ENCODE peak calls at places on chromosomes 11 and 22, in six cellular contexts. One of them, this sample, is unnamed.

GRCh38 chr11:81497202-81497804 is 1236.4 kb downstream of the FAM181B start:
- DNase-seq in HCT116: peak; percentile 0
- DNase-seq in HepG2: peak; percentile 24
- DNase-seq in K562: peak; percentile 39
- DNase-seq in H1: no peak
- DNase-seq in GM12878: no peak
- DNase-seq in this sample: peak; percentile 24

GRCh38 chr11:103888541-103888951 is 147.9 kb upstream of the DDI1 start:
- DNase-seq in HCT116: no peak
- DNase-seq in HepG2: no peak
- DNase-seq in K562: no peak
- DNase-seq in H1: no peak
- DNase-seq in GM12878: no peak
- DNase-seq in this sample: peak; percentile 19

GRCh38 chr11:134560566-134561347 is 148.7 kb upstream of the B3GAT1 start:
- DNase-seq in HCT116: no peak
- DNase-seq in HepG2: no peak
- DNase-seq in K562: no peak
- DNase-seq in H1: peak; percentile 51
- DNase-seq in GM12878: no peak
- DNase-seq in this sample: no peak

GRCh38 chr11:47257178-47257517 is 648 bp upstream of the NR1H3 start:
- DNase-seq in HCT116: no peak
- DNase-seq in HepG2: no peak
- DNase-seq in K562: no peak
- DNase-seq in H1: no peak
- DNase-seq in GM12878: no peak
- DNase-seq in this sample: no peak

GRCh38 chr11:70727899-70728620 is 329.7 kb downstream of the CTTN start:
- DNase-seq in HCT116: no peak
- DNase-seq in HepG2: no peak
- DNase-seq in K562: no peak
- DNase-seq in H1: no peak
- DNase-seq in GM12878: no peak
- DNase-seq in this sample: no peak

GRCh38 chr11:43573233-43573632 is 107.3 kb upstream of the HSD17B12 start:
- DNase-seq in HCT116: peak; percentile 16
- DNase-seq in HepG2: peak; percentile 27
- DNase-seq in K562: peak; percentile 60
- DNase-seq in H1: peak; percentile 70
- DNase-seq in GM12878: no peak
- DNase-seq in this sample: no peak

GRCh38 chr11:7983832-7984590 is 3.1 kb upstream of the EIF3F start:
- DNase-seq in HCT116: no peak
- DNase-seq in HepG2: no peak
- DNase-seq in K562: no peak
- DNase-seq in H1: no peak
- DNase-seq in GM12878: no peak
- DNase-seq in this sample: no peak

GRCh38 chr22:43388420-43388851 is 23.4 kb upstream of the MPPED1 start:
- DNase-seq in HCT116: peak; percentile 41
- DNase-seq in HepG2: peak; percentile 55
- DNase-seq in K562: peak; percentile 62
- DNase-seq in H1: peak; percentile 97
- DNase-seq in GM12878: no peak
- DNase-seq in this sample: peak; percentile 69

GRCh38 chr11:115548878-115549528 is 44.8 kb upstream of the CADM1 start:
- DNase-seq in HCT116: no peak
- DNase-seq in HepG2: peak; percentile 95
- DNase-seq in K562: no peak
- DNase-seq in H1: peak; percentile 60
- DNase-seq in GM12878: no peak
- DNase-seq in this sample: peak; percentile 14

GRCh38 chr11:78220218-78221157 is 31.8 kb downstream of the USP35 start:
- DNase-seq in HCT116: no peak
- DNase-seq in HepG2: no peak
- DNase-seq in K562: no peak
- DNase-seq in H1: peak; percentile 23
- DNase-seq in GM12878: no peak
- DNase-seq in this sample: no peak

GRCh38 chr22:44393066-44393465 is 80.3 kb upstream of the SHISAL1 start:
- DNase-seq in HCT116: no peak
- DNase-seq in HepG2: no peak
- DNase-seq in K562: no peak
- DNase-seq in H1: no peak
- DNase-seq in GM12878: no peak
- DNase-seq in this sample: no peak

GRCh38 chr11:2789331-2789730 is 89.5 kb upstream of the KCNQ1OT1 start:
- DNase-seq in HCT116: no peak
- DNase-seq in HepG2: no peak
- DNase-seq in K562: no peak
- DNase-seq in H1: peak; percentile 42
- DNase-seq in GM12878: no peak
- DNase-seq in this sample: no peak

GRCh38 chr11:32497951-32498350 is 62.6 kb upstream of the WT1 start:
- DNase-seq in HCT116: no peak
- DNase-seq in HepG2: no peak
- DNase-seq in K562: no peak
- DNase-seq in H1: no peak
- DNase-seq in GM12878: no peak
- DNase-seq in this sample: no peak

DNA sequence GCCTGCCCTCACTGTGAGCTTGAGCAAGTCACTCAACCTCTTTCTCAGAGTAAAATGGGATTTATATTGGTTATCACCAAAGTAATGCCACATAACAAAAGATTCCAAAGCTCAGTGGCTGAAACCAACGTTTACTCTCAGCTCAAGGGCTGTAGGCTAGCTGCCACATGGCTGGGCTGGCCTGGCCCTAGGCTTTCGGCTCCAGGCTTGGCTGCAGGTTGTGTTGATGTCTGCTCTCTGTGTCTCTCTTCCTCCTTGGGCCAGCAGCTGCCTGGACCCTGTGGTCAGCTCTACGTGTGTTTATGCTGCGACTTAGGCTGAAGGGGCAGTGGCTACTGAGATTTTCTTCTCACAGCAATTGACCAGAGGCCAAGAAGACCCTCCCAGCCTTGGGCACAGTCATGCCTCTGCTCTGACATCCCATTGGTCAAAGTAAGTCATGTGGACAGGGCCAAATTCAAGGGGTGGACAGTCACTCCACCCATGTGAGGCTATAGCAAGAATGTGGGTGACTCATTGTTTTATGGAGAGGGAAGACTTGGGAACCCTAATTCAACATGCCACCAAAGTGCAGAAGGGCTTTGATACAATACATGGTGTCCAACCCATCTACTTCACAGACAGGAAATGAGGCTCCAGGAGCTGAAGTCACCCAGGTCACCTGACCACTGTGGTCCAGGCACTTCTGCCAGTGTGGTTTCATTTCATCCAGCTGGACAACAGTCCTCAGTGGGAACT is 90.6 kb downstream of the TSPAN18 start:
- DNase-seq in HCT116: no peak
- DNase-seq in HepG2: no peak
- DNase-seq in K562: no peak
- DNase-seq in H1: no peak
- DNase-seq in GM12878: no peak
- DNase-seq in this sample: no peak
- TF ChIP-seq MAX in HCT116: no peak
- TF ChIP-seq MAX in HepG2: no peak
- TF ChIP-seq MAX in K562: no peak
- TF ChIP-seq MAX in H1: no peak
- TF ChIP-seq MAX in GM12878: no peak
- TF ChIP-seq MAX in this sample: no peak

DNA sequence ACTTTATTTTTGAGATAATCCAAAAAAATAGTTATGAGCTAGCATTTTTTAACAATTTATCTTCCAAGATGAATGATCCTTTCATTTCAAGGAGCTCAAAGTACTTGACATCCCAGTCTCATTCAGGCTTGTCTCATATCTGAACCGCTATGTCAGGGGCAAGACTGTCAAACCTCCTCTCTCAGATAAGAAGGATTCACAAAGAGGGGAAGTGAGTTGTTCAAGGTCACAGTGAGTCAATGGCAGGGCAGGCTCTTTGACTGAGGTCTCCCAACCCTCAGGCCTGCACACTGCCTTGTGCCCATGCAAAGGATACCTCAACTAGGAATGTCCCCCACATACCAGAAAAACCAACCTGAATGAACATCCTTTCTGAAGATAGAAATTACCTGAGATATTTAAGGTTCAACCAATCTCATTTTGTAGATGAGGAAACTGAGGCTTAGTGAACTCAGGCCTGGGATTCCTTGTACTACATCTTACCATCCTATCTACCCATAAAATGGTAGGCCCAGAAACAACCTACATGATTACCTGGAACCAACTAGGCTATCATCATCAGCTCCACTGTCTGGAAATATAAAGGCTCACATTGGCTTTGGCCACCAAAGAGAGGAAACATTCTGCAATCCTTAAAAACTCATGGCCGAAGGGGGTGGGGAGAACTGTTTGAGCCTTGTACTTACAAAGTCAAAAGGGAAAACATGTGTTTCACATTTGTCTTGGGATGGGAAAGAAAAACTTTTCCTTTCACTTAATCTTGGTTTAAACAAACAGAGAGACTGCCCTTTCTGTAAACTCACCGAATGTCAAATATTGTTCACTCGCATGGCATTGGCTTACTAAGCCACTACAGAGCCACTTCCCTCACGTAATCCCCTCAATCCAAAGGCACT is 51.1 kb downstream of the LIF start:
- DNase-seq in HCT116: no peak
- DNase-seq in HepG2: peak; percentile 40
- DNase-seq in K562: peak; percentile 47
- DNase-seq in H1: no peak
- DNase-seq in GM12878: no peak
- DNase-seq in this sample: no peak
- TF ChIP-seq CEBPB in HCT116: no peak
- TF ChIP-seq CEBPB in HepG2: no peak
- TF ChIP-seq CEBPB in K562: no peak
- TF ChIP-seq CEBPB in H1: no peak
- TF ChIP-seq CEBPB in GM12878: no peak
- TF ChIP-seq CEBPB in this sample: no peak

GRCh38 chr11:72672839-72673238 is 1.4 kb downstream of the PDE2A start:
- DNase-seq in HCT116: no peak
- DNase-seq in HepG2: no peak
- DNase-seq in K562: no peak
- DNase-seq in H1: no peak
- DNase-seq in GM12878: no peak
- DNase-seq in this sample: no peak
- TF ChIP-seq CTCF in HCT116: no peak
- TF ChIP-seq CTCF in HepG2: no peak
- TF ChIP-seq CTCF in K562: no peak
- TF ChIP-seq CTCF in H1: no peak
- TF ChIP-seq CTCF in GM12878: no peak
- TF ChIP-seq CTCF in this sample: no peak

GRCh38 chr11:75422248-75423231 is 10.5 kb downstream of the KLHL35 start:
- DNase-seq in HCT116: no peak
- DNase-seq in HepG2: peak; percentile 86
- DNase-seq in K562: peak; percentile 75
- DNase-seq in H1: no peak
- DNase-seq in GM12878: no peak
- DNase-seq in this sample: peak; percentile 70

GRCh38 chr11:75423721-75424120 is 9.3 kb downstream of the KLHL35 start:
- DNase-seq in HCT116: no peak
- DNase-seq in HepG2: no peak
- DNase-seq in K562: no peak
- DNase-seq in H1: no peak
- DNase-seq in GM12878: no peak
- DNase-seq in this sample: no peak

GRCh38 chr11:75421902-75422247 is 11.1 kb downstream of the KLHL35 start:
- DNase-seq in HCT116: no peak
- DNase-seq in HepG2: no peak
- DNase-seq in K562: no peak
- DNase-seq in H1: no peak
- DNase-seq in GM12878: no peak
- DNase-seq in this sample: no peak

GRCh38 chr11:75421035-75421602 is 11.9 kb downstream of the KLHL35 start:
- DNase-seq in HCT116: no peak
- DNase-seq in HepG2: no peak
- DNase-seq in K562: peak; percentile 68
- DNase-seq in H1: no peak
- DNase-seq in GM12878: no peak
- DNase-seq in this sample: no peak

DNA sequence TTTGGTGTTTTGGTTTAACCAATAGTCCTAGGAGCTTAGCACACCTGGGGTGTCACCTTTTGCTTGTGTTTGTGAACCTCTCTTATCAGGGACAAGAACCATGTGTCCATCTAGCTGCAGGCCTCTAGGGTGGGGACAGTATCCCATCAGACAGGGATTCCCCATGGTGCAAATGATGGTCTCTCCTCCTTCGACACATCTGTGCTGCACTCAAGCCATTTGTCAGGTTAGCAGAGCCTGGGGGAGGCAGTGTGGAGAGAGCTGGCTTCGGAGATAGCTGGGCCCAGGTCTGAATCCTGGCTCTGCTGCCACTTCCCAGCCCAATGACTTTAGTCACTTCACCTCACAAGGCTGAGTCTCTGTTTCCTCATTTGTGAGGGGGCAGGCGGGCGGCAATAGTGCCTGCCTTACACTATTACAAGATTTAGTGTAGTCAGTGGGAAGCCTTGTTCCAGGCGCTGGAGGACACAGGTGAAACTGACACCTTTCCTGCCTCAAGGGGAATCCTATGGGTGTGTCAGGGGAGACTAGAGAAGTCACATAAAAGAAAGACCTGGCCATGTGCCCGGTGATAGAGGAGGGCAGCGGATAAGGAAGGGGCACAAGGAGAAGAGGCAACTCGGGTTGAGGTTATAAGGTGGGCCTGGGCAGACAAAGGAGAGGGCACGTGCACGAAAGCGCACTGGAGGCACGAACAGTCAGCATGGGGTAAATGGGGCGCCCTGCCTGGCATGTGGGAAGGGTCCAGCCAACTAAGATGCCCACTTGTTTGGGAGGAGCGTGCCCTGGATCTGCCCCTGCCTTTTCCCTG is 12.6 kb downstream of the KLHL35 start:
- DNase-seq in HCT116: no peak
- DNase-seq in HepG2: no peak
- DNase-seq in K562: peak; percentile 76
- DNase-seq in H1: no peak
- DNase-seq in GM12878: no peak
- DNase-seq in this sample: no peak
- TF ChIP-seq MAX in HCT116: no peak
- TF ChIP-seq MAX in HepG2: no peak
- TF ChIP-seq MAX in K562: peak; percentile 20
- TF ChIP-seq MAX in H1: no peak
- TF ChIP-seq MAX in GM12878: no peak
- TF ChIP-seq MAX in this sample: no peak

DNA sequence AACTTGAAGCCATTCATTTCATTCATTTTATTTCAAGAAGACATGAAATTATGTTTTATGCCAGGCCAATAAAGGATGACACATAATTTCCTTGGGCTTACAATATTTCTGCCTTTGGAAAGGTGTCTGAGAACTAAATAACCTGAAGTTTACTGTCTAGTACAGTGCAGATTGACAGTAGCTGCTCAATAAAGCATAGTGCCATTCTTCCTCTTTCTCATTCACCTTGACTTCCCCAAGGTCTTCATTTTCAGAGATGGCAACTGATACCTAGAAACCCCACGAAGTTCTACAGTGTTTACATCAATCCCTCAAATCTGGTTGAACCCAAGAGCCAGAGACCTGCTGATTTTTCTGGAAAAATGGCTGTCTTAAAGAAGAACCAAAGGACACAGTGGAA is 144.3 kb upstream of the SYN3 start:
- DNase-seq in HCT116: no peak
- DNase-seq in HepG2: no peak
- DNase-seq in K562: no peak
- DNase-seq in H1: no peak
- DNase-seq in GM12878: no peak
- DNase-seq in this sample: no peak
- TF ChIP-seq CEBPB in HCT116: no peak
- TF ChIP-seq CEBPB in HepG2: no peak
- TF ChIP-seq CEBPB in K562: no peak
- TF ChIP-seq CEBPB in H1: no peak
- TF ChIP-seq CEBPB in GM12878: no peak
- TF ChIP-seq CEBPB in this sample: no peak

This sample was measured in A549.